ENCODE peak calls at places on chromosome 4, in five cellular contexts. One of them, this sample, is unnamed.

GRCh38 chr4:112236040-112236439 is 4.5 kb downstream of the AP1AR start:
- DNase-seq in mesenchymal stem cell: no peak
- DNase-seq in H1: no peak
- DNase-seq in neuronal stem cell: no peak
- DNase-seq in trophoblast cell: no peak
- DNase-seq in this sample: no peak

GRCh38 chr4:73451404-73451803 is 15.4 kb downstream of the AFP start:
- DNase-seq in mesenchymal stem cell: peak
- DNase-seq in H1: no peak
- DNase-seq in neuronal stem cell: no peak
- DNase-seq in trophoblast cell: no peak
- DNase-seq in this sample: peak

GRCh38 chr4:70382691-70383181 is at the start of gene SMR3B:
- DNase-seq in mesenchymal stem cell: no peak
- DNase-seq in H1: no peak
- DNase-seq in neuronal stem cell: no peak
- DNase-seq in trophoblast cell: no peak
- DNase-seq in this sample: no peak

GRCh38 chr4:16659694-16660093 is 238.8 kb downstream of the LDB2 start:
- DNase-seq in mesenchymal stem cell: no peak
- DNase-seq in H1: no peak
- DNase-seq in neuronal stem cell: no peak
- DNase-seq in trophoblast cell: no peak
- DNase-seq in this sample: no peak

GRCh38 chr4:121127100-121127499 is 37.0 kb downstream of the TNIP3 start:
- DNase-seq in mesenchymal stem cell: no peak
- DNase-seq in H1: no peak
- DNase-seq in neuronal stem cell: no peak
- DNase-seq in trophoblast cell: no peak
- DNase-seq in this sample: no peak

GRCh38 chr4:182560358-182560757 is 317.2 kb downstream of the TENM3 start:
- DNase-seq in mesenchymal stem cell: peak
- DNase-seq in H1: peak
- DNase-seq in neuronal stem cell: peak
- DNase-seq in trophoblast cell: peak
- DNase-seq in this sample: peak

GRCh38 chr4:158676076-158676475 is 4.0 kb downstream of the ETFDH start:
- DNase-seq in mesenchymal stem cell: no peak
- DNase-seq in H1: no peak
- DNase-seq in neuronal stem cell: no peak
- DNase-seq in trophoblast cell: no peak
- DNase-seq in this sample: no peak

GRCh38 chr4:18844726-18845125 is 823.2 kb upstream of the LCORL start:
- DNase-seq in mesenchymal stem cell: no peak
- DNase-seq in H1: no peak
- DNase-seq in neuronal stem cell: no peak
- DNase-seq in trophoblast cell: no peak
- DNase-seq in this sample: no peak

GRCh38 chr4:145937990-145938611 is 522 bp downstream of the ZNF827 start:
- DNase-seq in mesenchymal stem cell: peak
- DNase-seq in H1: no peak
- DNase-seq in neuronal stem cell: peak
- DNase-seq in trophoblast cell: peak
- DNase-seq in this sample: no peak

GRCh38 chr4:169931996-169932395 is 94.2 kb downstream of the MFAP3L start:
- DNase-seq in mesenchymal stem cell: no peak
- DNase-seq in H1: no peak
- DNase-seq in neuronal stem cell: no peak
- DNase-seq in trophoblast cell: no peak
- DNase-seq in this sample: no peak

GRCh38 chr4:21385706-21386105 is 562.9 kb downstream of the KCNIP4 start:
- DNase-seq in mesenchymal stem cell: no peak
- DNase-seq in H1: no peak
- DNase-seq in neuronal stem cell: no peak
- DNase-seq in trophoblast cell: no peak
- DNase-seq in this sample: no peak

GRCh38 chr4:161419822-161420221 is 744.0 kb downstream of the FSTL5 start:
- DNase-seq in mesenchymal stem cell: peak
- DNase-seq in H1: no peak
- DNase-seq in neuronal stem cell: no peak
- DNase-seq in trophoblast cell: peak
- DNase-seq in this sample: peak

GRCh38 chr4:108586778-108587177 is 33.6 kb upstream of the RPL34 start:
- DNase-seq in mesenchymal stem cell: no peak
- DNase-seq in H1: no peak
- DNase-seq in neuronal stem cell: no peak
- DNase-seq in trophoblast cell: no peak
- DNase-seq in this sample: no peak

GRCh38 chr4:54384563-54384962 is 155.5 kb downstream of the PDGFRA start:
- DNase-seq in mesenchymal stem cell: peak
- DNase-seq in H1: no peak
- DNase-seq in neuronal stem cell: no peak
- DNase-seq in trophoblast cell: peak
- DNase-seq in this sample: no peak

GRCh38 chr4:173218411-173219125 is 50.0 kb downstream of the GALNT7 start:
- DNase-seq in mesenchymal stem cell: peak
- DNase-seq in H1: no peak
- DNase-seq in neuronal stem cell: no peak
- DNase-seq in trophoblast cell: no peak
- DNase-seq in this sample: no peak

GRCh38 chr4:47465008-47465407 is 1.5 kb upstream of the COMMD8 start:
- DNase-seq in mesenchymal stem cell: no peak
- DNase-seq in H1: no peak
- DNase-seq in neuronal stem cell: no peak
- DNase-seq in trophoblast cell: no peak
- DNase-seq in this sample: no peak

GRCh38 chr4:15805583-15806517 is 27.7 kb downstream of the CD38 start:
- DNase-seq in mesenchymal stem cell: peak
- DNase-seq in H1: no peak
- DNase-seq in neuronal stem cell: peak
- DNase-seq in trophoblast cell: peak
- DNase-seq in this sample: peak

GRCh38 chr4:152894673-152895072 is 41.5 kb upstream of the FHDC1 start:
- DNase-seq in mesenchymal stem cell: no peak
- DNase-seq in H1: no peak
- DNase-seq in neuronal stem cell: no peak
- DNase-seq in trophoblast cell: peak
- DNase-seq in this sample: no peak

GRCh38 chr4:183029365-183029764 is 69.7 kb upstream of the WWC2 start:
- DNase-seq in mesenchymal stem cell: no peak
- DNase-seq in H1: no peak
- DNase-seq in neuronal stem cell: no peak
- DNase-seq in trophoblast cell: peak
- DNase-seq in this sample: no peak

GRCh38 chr4:142850478-142850877 is 4.4 kb upstream of the INPP4B start:
- DNase-seq in mesenchymal stem cell: no peak
- DNase-seq in H1: no peak
- DNase-seq in neuronal stem cell: no peak
- DNase-seq in trophoblast cell: no peak
- DNase-seq in this sample: no peak

DNA sequence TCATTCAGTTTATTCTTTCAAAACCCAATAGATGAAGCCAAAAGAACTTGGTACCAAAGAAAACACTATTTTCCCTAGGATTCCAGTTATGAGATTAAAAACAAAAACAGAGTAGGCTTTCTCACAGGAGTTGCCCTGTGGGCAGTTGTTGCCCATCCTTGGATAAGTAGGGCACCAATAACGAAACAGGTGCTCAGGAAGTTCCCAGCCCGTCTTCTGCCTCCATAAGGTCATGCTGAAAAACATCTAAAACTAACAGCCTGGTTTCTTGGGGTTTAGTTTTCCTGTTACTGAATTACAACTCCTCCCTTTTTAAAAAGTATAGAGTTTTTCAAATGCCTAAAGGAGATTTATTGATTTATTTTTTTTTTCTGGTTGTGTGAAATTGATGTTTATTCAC is 14.7 kb downstream of the TSPAN5 start:
- DNase-seq in mesenchymal stem cell: no peak
- DNase-seq in H1: no peak
- DNase-seq in neuronal stem cell: no peak
- DNase-seq in trophoblast cell: no peak
- DNase-seq in this sample: no peak
- H3K9ac ChIP-seq in mesenchymal stem cell: no peak
- H3K9ac ChIP-seq in H1: no peak
- H3K9ac ChIP-seq in neuronal stem cell: no peak
- H3K9ac ChIP-seq in trophoblast cell: no peak
- H3K9ac ChIP-seq in this sample: no peak

DNA sequence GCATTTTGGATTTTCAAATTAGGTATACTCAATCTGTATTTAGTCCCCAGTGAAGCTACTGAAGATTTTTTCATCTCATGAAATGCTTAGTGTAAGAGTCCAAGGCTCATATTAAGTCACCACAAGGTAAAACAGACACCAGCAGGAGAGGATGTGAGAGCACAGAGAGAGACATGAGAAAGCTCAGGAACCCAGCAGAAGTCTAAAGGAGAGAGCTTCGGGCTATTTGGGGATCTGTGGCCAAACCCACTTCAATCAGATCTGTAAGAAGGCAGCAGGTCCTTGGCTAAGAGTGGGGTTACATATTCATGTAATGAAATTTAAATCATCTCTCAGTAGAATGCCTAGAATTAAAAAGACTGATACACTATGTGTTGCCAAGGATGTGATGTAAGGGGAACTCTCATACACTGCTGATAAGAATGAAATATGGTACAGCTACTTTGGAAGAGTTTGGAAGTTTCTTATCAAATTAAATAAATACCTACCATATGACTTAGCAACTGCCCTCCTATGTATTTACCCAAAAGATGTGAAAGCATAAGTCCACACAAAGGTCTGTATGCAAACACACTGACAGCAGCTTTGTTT is 35.8 kb downstream of the PDE5A start:
- DNase-seq in mesenchymal stem cell: peak
- DNase-seq in H1: no peak
- DNase-seq in neuronal stem cell: no peak
- DNase-seq in trophoblast cell: no peak
- DNase-seq in this sample: no peak
- H3K27ac ChIP-seq in mesenchymal stem cell: no peak
- H3K27ac ChIP-seq in H1: no peak
- H3K27ac ChIP-seq in neuronal stem cell: no peak
- H3K27ac ChIP-seq in trophoblast cell: no peak
- H3K27ac ChIP-seq in this sample: no peak

GRCh38 chr4:119116021-119116420 is 19.6 kb upstream of the MYOZ2 start:
- DNase-seq in mesenchymal stem cell: no peak
- DNase-seq in H1: no peak
- DNase-seq in neuronal stem cell: no peak
- DNase-seq in trophoblast cell: no peak
- DNase-seq in this sample: no peak

GRCh38 chr4:119113033-119113655 is 22.5 kb upstream of the MYOZ2 start:
- DNase-seq in mesenchymal stem cell: peak
- DNase-seq in H1: no peak
- DNase-seq in neuronal stem cell: no peak
- DNase-seq in trophoblast cell: peak
- DNase-seq in this sample: no peak

GRCh38 chr4:119110121-119110520 is 25.5 kb upstream of the MYOZ2 start:
- DNase-seq in mesenchymal stem cell: no peak
- DNase-seq in H1: no peak
- DNase-seq in neuronal stem cell: no peak
- DNase-seq in trophoblast cell: no peak
- DNase-seq in this sample: no peak

GRCh38 chr4:119106036-119107000 is 29.3 kb upstream of the MYOZ2 start:
- DNase-seq in mesenchymal stem cell: peak
- DNase-seq in H1: no peak
- DNase-seq in neuronal stem cell: no peak
- DNase-seq in trophoblast cell: peak
- DNase-seq in this sample: no peak

DNA sequence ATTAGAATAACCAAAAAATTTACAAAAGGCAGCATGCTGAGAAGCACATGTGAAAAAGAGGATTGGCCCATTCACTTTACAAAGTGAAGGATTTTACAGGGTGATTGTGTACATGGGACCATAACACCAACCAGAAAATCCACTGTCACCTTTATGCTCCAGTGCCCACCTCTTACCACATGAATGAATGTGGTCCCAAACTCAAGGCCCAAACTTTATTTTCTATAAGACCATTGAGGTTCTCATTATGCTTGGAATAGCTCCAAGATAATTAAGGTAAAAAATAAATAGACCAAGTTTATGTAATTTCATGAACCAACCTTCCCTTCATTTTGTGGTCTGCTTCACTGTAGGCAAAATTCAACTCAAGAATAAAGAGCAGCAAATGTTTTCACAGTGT is 24.3 kb upstream of the MYOZ2 start:
- DNase-seq in mesenchymal stem cell: no peak
- DNase-seq in H1: no peak
- DNase-seq in neuronal stem cell: no peak
- DNase-seq in trophoblast cell: no peak
- DNase-seq in this sample: no peak
- H2BK12ac ChIP-seq in mesenchymal stem cell: peak
- H2BK12ac ChIP-seq in H1: no peak
- H2BK12ac ChIP-seq in neuronal stem cell: no peak
- H2BK12ac ChIP-seq in trophoblast cell: no peak
- H2BK12ac ChIP-seq in this sample: no peak

GRCh38 chr4:138236035-138236434 is 6.1 kb downstream of the SLC7A11 start:
- DNase-seq in mesenchymal stem cell: no peak
- DNase-seq in H1: no peak
- DNase-seq in neuronal stem cell: no peak
- DNase-seq in trophoblast cell: no peak
- DNase-seq in this sample: no peak

GRCh38 chr4:138241281-138242075 is 671 bp downstream of the SLC7A11 start:
- DNase-seq in mesenchymal stem cell: peak
- DNase-seq in H1: no peak
- DNase-seq in neuronal stem cell: no peak
- DNase-seq in trophoblast cell: no peak
- DNase-seq in this sample: no peak

GRCh38 chr4:138235419-138235952 is 6.7 kb downstream of the SLC7A11 start:
- DNase-seq in mesenchymal stem cell: peak
- DNase-seq in H1: no peak
- DNase-seq in neuronal stem cell: no peak
- DNase-seq in trophoblast cell: peak
- DNase-seq in this sample: no peak

GRCh38 chr4:138239496-138239895 is 2.7 kb downstream of the SLC7A11 start:
- DNase-seq in mesenchymal stem cell: peak
- DNase-seq in H1: no peak
- DNase-seq in neuronal stem cell: no peak
- DNase-seq in trophoblast cell: no peak
- DNase-seq in this sample: no peak

DNA sequence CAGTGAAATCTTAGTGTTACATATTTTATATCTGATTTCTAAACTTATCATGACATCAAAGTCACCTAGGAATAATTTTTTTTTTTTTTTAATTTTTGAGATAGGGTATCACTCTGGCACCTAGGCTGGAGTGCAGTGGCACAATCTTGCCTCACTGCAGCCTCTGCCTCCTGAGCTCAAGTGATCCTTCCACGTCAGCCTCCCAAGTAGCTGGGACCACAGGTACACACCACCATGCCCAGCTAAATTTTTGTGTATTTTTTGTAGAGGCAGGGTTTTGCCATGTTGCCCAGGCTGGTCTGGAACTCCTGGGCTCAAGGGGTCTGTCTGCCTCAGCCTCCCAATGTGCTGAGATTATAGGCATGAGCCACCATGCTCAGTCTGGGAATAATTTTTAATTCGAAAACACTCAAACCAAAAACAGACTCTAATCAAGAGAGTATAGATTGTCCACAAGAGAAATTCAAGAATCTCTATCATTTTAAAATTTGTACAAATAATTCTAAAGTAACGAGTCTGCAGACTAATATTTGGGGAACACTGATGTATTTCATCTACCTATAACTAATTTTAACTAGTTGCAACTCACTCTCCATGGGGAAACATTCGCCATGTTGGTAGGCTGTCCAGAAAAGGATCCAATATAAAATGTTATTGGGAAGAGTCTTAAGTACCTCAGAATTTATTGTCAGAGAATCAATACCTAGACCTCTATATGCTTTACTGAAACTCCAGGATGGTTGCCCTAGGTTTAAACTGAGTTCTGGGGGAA is 3.4 kb downstream of the SLC7A11 start:
- DNase-seq in mesenchymal stem cell: peak
- DNase-seq in H1: no peak
- DNase-seq in neuronal stem cell: no peak
- DNase-seq in trophoblast cell: no peak
- DNase-seq in this sample: no peak
- H3K9ac ChIP-seq in mesenchymal stem cell: no peak
- H3K9ac ChIP-seq in H1: no peak
- H3K9ac ChIP-seq in neuronal stem cell: no peak
- H3K9ac ChIP-seq in trophoblast cell: no peak
- H3K9ac ChIP-seq in this sample: no peak

This sample was measured in H9.